ENCODE peak calls at places on chromosomes 16 and 17, in eight cellular contexts. C is T-helper 1 cell; Y is GM20000; O is activated naive CD4-positive, alpha-beta T cell treated with anti-CD3 and anti-CD28 coated beads, Interleukin-2, amount 50 U/mL, for 72 hours; Z is HCEC 1CT; R is H1; L is dermis microvascular lymphatic vessel endothelial cell; A is NCI-H187. K is an unnamed sample.

GRCh38 chr16:234468-235305 is at the start of gene FAM234A:
- DNase-seq in C (peak; percentile 92), Y (peak; percentile 97), O (peak; percentile 97), Z (peak; percentile 88), R (peak; percentile 94), L (peak; percentile 89), A (peak; percentile 95), K (peak; percentile 96)

GRCh38 chr16:71895679-71896385 is 501 bp downstream of the IST1 start:
- DNase-seq in C (no peak), Y (peak; percentile 50), O (no peak), Z (peak; percentile 32), R (no peak), L (peak; percentile 40), A (no peak), K (peak; percentile 38)

GRCh38 chr16:69894675-69895074 is 56.5 kb upstream of the CLEC18A start:
- DNase-seq in C (no peak), Y (no peak), O (no peak), Z (no peak), R (no peak), L (no peak), A (no peak), K (no peak)

GRCh38 chr17:61150686-61151299 is 248.8 kb upstream of the TBX2 start:
- DNase-seq in C (no peak), Y (peak; percentile 23), O (no peak), Z (no peak), R (no peak), L (no peak), A (no peak), K (no peak)

GRCh38 chr16:340370-341091 is 12.0 kb downstream of the AXIN1 start:
- DNase-seq in C (no peak), Y (no peak), O (no peak), Z (no peak), R (no peak), L (no peak), A (no peak), K (no peak)

GRCh38 chr16:15403392-15403995 is 7.9 kb downstream of the MPV17L start:
- DNase-seq in C (no peak), Y (no peak), O (no peak), Z (peak; percentile 20), R (no peak), L (no peak), A (no peak), K (no peak)

GRCh38 chr17:2723505-2723996 is 12.0 kb upstream of the CLUH start:
- DNase-seq in C (no peak), Y (peak; percentile 37), O (no peak), Z (no peak), R (peak; percentile 79), L (no peak), A (no peak), K (no peak)

GRCh38 chr17:48615212-48615962 is at the start of gene HOXB8:
- DNase-seq in C (no peak), Y (no peak), O (no peak), Z (no peak), R (no peak), L (no peak), A (no peak), K (no peak)

GRCh38 chr17:35780876-35781409 is 14.5 kb downstream of the MMP28 start:
- DNase-seq in C (no peak), Y (no peak), O (no peak), Z (no peak), R (no peak), L (no peak), A (no peak), K (no peak)

GRCh38 chr16:83809092-83809491 is 1.3 kb downstream of the HSBP1 start:
- DNase-seq in C (no peak), Y (no peak), O (no peak), Z (no peak), R (no peak), L (no peak), A (no peak), K (no peak)

GRCh38 chr17:74631468-74632195 is 8.1 kb upstream of the CD300E start:
- DNase-seq in C (no peak), Y (peak; percentile 67), O (no peak), Z (no peak), R (no peak), L (no peak), A (no peak), K (peak; percentile 14)

GRCh38 chr16:85395207-85395912 is 217.8 kb upstream of the GSE1 start:
- DNase-seq in C (no peak), Y (peak; percentile 79), O (peak; percentile 1), Z (peak; percentile 97), R (peak; percentile 49), L (peak; percentile 66), A (peak; percentile 4), K (no peak)

GRCh38 chr16:69165584-69165983 is 21.4 kb upstream of the SNTB2 start:
- DNase-seq in C (no peak), Y (no peak), O (no peak), Z (no peak), R (no peak), L (no peak), A (no peak), K (no peak)

GRCh38 chr17:79810138-79811027 is 13.5 kb upstream of the CBX8 start:
- DNase-seq in C (peak; percentile 76), Y (peak; percentile 94), O (peak; percentile 76), Z (peak; percentile 88), R (peak; percentile 79), L (peak; percentile 89), A (peak; percentile 67), K (peak; percentile 91)

GRCh38 chr17:62671553-62671952 is 44.1 kb downstream of the MRC2 start:
- DNase-seq in C (no peak), Y (no peak), O (no peak), Z (no peak), R (no peak), L (peak; percentile 18), A (no peak), K (no peak)